ENCODE peak calls at places on chromosomes 5 and 9, in five cellular contexts. One of them, this sample, is unnamed.

GRCh38 chr5:40797273-40798011 is 732 bp downstream of the PRKAA1 start:
- DNase-seq in uterus: peak; percentile 73
- DNase-seq in vagina: no peak
- DNase-seq in heart left ventricle: peak; percentile 82
- DNase-seq in HepG2: no peak
- DNase-seq in this sample: peak; percentile 72

GRCh38 chr5:145341842-145342241 is 493.3 kb downstream of the PRELID2 start:
- DNase-seq in heart left ventricle: no peak
- DNase-seq in vagina: no peak
- DNase-seq in HepG2: no peak
- DNase-seq in uterus: no peak
- DNase-seq in this sample: no peak

GRCh38 chr5:93607367-93608258 is 24.6 kb downstream of the NR2F1 start:
- DNase-seq in uterus: no peak
- DNase-seq in heart left ventricle: no peak
- DNase-seq in vagina: peak; percentile 83
- DNase-seq in HepG2: peak; percentile 44
- DNase-seq in this sample: no peak

GRCh38 chr5:37776826-37777225 is 63.0 kb downstream of the GDNF start:
- DNase-seq in vagina: no peak
- DNase-seq in HepG2: no peak
- DNase-seq in uterus: no peak
- DNase-seq in heart left ventricle: no peak
- DNase-seq in this sample: no peak

GRCh38 chr9:134258332-134258731 is 67.9 kb upstream of the RXRA start:
- DNase-seq in HepG2: no peak
- DNase-seq in vagina: no peak
- DNase-seq in heart left ventricle: peak; percentile 35
- DNase-seq in uterus: no peak
- DNase-seq in this sample: no peak

GRCh38 chr5:37665889-37666288 is 174.0 kb downstream of the GDNF start:
- DNase-seq in heart left ventricle: peak; percentile 84
- DNase-seq in HepG2: no peak
- DNase-seq in vagina: no peak
- DNase-seq in uterus: peak; percentile 56
- DNase-seq in this sample: peak; percentile 49

GRCh38 chr9:96418920-96419690 is 935 bp upstream of the ZNF367 start:
- DNase-seq in heart left ventricle: peak; percentile 84
- DNase-seq in vagina: peak; percentile 92
- DNase-seq in uterus: peak; percentile 49
- DNase-seq in HepG2: peak; percentile 73
- DNase-seq in this sample: no peak

GRCh38 chr9:124496075-124496893 is 10.9 kb downstream of the NR5A1 start:
- DNase-seq in HepG2: no peak
- DNase-seq in vagina: no peak
- DNase-seq in heart left ventricle: no peak
- DNase-seq in uterus: no peak
- DNase-seq in this sample: no peak

GRCh38 chr5:168796840-168797548 is 217.8 kb upstream of the PANK3 start:
- DNase-seq in heart left ventricle: no peak
- DNase-seq in uterus: no peak
- DNase-seq in HepG2: no peak
- DNase-seq in vagina: no peak
- DNase-seq in this sample: no peak

GRCh38 chr9:89390578-89390977 is 72.3 kb downstream of the SECISBP2 start:
- DNase-seq in heart left ventricle: no peak
- DNase-seq in HepG2: no peak
- DNase-seq in vagina: no peak
- DNase-seq in uterus: no peak
- DNase-seq in this sample: no peak

GRCh38 chr5:179151521-179152118 is 91.4 kb downstream of the ZNF354C start:
- DNase-seq in heart left ventricle: no peak
- DNase-seq in HepG2: no peak
- DNase-seq in uterus: no peak
- DNase-seq in vagina: no peak
- DNase-seq in this sample: no peak

GRCh38 chr5:171388816-171389168 is 1.1 kb downstream of the NPM1 start:
- DNase-seq in vagina: no peak
- DNase-seq in heart left ventricle: no peak
- DNase-seq in HepG2: no peak
- DNase-seq in uterus: no peak
- DNase-seq in this sample: no peak

GRCh38 chr5:96870094-96871021 is 5.9 kb upstream of the ERAP2 start:
- DNase-seq in HepG2: no peak
- DNase-seq in heart left ventricle: no peak
- DNase-seq in uterus: no peak
- DNase-seq in vagina: no peak
- DNase-seq in this sample: no peak

GRCh38 chr5:87229780-87230179 is 37.9 kb upstream of the RASA1 start:
- DNase-seq in HepG2: no peak
- DNase-seq in uterus: no peak
- DNase-seq in heart left ventricle: no peak
- DNase-seq in vagina: no peak
- DNase-seq in this sample: no peak

GRCh38 chr9:137305060-137305787 is 3.2 kb upstream of the NRARP start:
- DNase-seq in vagina: no peak
- DNase-seq in HepG2: no peak
- DNase-seq in heart left ventricle: peak; percentile 74
- DNase-seq in uterus: peak; percentile 58
- DNase-seq in this sample: peak; percentile 56
- TF ChIP-seq POLR2A in vagina: no peak
- TF ChIP-seq POLR2A in HepG2: no peak
- TF ChIP-seq POLR2A in heart left ventricle: peak; percentile 25
- TF ChIP-seq POLR2A in uterus: no peak
- TF ChIP-seq POLR2A in this sample: no peak

DNA sequence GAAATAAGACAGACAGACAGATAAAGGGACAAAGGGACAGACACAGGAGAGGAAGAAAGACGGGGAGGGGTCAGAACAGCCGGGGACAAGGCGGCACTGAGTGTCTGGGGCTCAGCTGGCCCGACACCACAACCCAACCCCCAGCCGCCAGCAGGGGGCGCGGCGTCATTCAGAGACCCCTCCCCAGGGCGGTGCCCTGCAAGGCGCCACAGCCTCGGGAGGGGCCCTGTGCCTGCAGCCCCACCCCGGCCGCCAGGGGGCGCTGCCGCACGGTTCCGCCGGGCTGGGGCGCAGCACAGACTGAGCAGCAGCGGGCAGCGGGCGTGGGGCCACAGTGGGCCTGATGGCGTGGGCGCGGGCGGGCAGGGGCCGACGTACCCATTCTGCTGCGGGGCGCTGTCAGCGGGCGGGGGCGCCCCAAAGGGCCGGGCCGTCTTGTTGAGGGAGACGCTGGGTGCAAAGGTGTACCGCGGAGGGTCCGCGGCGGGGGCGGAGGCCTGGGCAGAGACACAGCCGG is 5.9 kb downstream of the PDLIM7 start:
- DNase-seq in uterus: peak; percentile 52
- DNase-seq in heart left ventricle: no peak
- DNase-seq in HepG2: peak; percentile 65
- DNase-seq in vagina: no peak
- DNase-seq in this sample: peak; percentile 60
- TF ChIP-seq CTCF in uterus: peak; percentile 49
- TF ChIP-seq CTCF in heart left ventricle: peak; percentile 71
- TF ChIP-seq CTCF in HepG2: peak; percentile 83
- TF ChIP-seq CTCF in vagina: no peak
- TF ChIP-seq CTCF in this sample: peak; percentile 44

GRCh38 chr9:87850405-87850804 is 32.3 kb upstream of the SPATA31E1 start:
- DNase-seq in heart left ventricle: no peak
- DNase-seq in vagina: peak; percentile 56
- DNase-seq in HepG2: no peak
- DNase-seq in uterus: no peak
- DNase-seq in this sample: no peak
- H3K27ac ChIP-seq in heart left ventricle: no peak overlapping the region
- H3K27ac ChIP-seq in vagina: no peak overlapping the region
- H3K27ac ChIP-seq in HepG2: no peak overlapping the region
- H3K27ac ChIP-seq in uterus: no peak overlapping the region
- H3K27ac ChIP-seq in this sample: no peak overlapping the region

GRCh38 chr5:74227081-74227480 is 413.4 kb downstream of the ENC1 start:
- DNase-seq in uterus: no peak
- DNase-seq in HepG2: no peak
- DNase-seq in heart left ventricle: no peak
- DNase-seq in vagina: no peak
- DNase-seq in this sample: no peak

GRCh38 chr5:74233571-74233970 is 407.0 kb downstream of the ENC1 start:
- DNase-seq in heart left ventricle: no peak
- DNase-seq in HepG2: no peak
- DNase-seq in uterus: no peak
- DNase-seq in vagina: no peak
- DNase-seq in this sample: no peak

GRCh38 chr5:74233091-74233490 is 407.4 kb downstream of the ENC1 start:
- DNase-seq in uterus: no peak
- DNase-seq in vagina: no peak
- DNase-seq in HepG2: no peak
- DNase-seq in heart left ventricle: no peak
- DNase-seq in this sample: no peak

GRCh38 chr5:74231697-74232096 is 408.8 kb downstream of the ENC1 start:
- DNase-seq in heart left ventricle: no peak
- DNase-seq in HepG2: no peak
- DNase-seq in uterus: no peak
- DNase-seq in vagina: no peak
- DNase-seq in this sample: no peak

DNA sequence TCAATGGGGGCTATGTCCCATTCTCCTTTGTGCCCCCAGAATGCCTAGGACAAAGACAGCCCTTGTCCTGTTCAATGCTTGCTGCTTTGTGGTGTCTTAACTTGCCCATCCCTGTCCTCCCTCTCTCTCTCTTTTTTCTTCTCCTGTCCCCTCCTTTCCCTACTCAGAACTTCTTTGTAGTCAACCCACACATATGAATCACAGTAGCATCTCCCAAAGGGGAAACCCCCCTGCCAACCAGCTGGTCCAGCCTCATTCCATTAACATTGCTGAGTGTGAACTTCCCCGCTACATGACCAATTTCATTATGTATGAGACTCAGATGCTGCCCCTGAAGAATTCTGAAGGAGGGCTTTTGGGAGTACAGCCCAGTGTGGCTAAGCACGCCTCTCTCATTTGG is 408.2 kb downstream of the ENC1 start:
- DNase-seq in heart left ventricle: no peak
- DNase-seq in HepG2: no peak
- DNase-seq in vagina: no peak
- DNase-seq in uterus: no peak
- DNase-seq in this sample: no peak
- TF ChIP-seq POLR2A in heart left ventricle: no peak
- TF ChIP-seq POLR2A in HepG2: no peak
- TF ChIP-seq POLR2A in vagina: no peak
- TF ChIP-seq POLR2A in uterus: no peak
- TF ChIP-seq POLR2A in this sample: no peak

GRCh38 chr9:28946648-28947047 is 1373.4 kb upstream of the C9orf72 start:
- DNase-seq in HepG2: no peak
- DNase-seq in heart left ventricle: no peak
- DNase-seq in vagina: no peak
- DNase-seq in uterus: no peak
- DNase-seq in this sample: no peak

GRCh38 chr9:28956111-28956880 is 1383.0 kb upstream of the C9orf72 start:
- DNase-seq in HepG2: no peak
- DNase-seq in vagina: no peak
- DNase-seq in uterus: no peak
- DNase-seq in heart left ventricle: no peak
- DNase-seq in this sample: no peak

GRCh38 chr9:28951945-28952344 is 1378.7 kb upstream of the C9orf72 start:
- DNase-seq in heart left ventricle: no peak
- DNase-seq in HepG2: peak; percentile 4
- DNase-seq in vagina: no peak
- DNase-seq in uterus: no peak
- DNase-seq in this sample: no peak
- TF ChIP-seq CTCF in heart left ventricle: no peak
- TF ChIP-seq CTCF in HepG2: peak; percentile 9
- TF ChIP-seq CTCF in vagina: no peak
- TF ChIP-seq CTCF in uterus: no peak
- TF ChIP-seq CTCF in this sample: no peak

GRCh38 chr5:151496041-151496484 is 48.7 kb downstream of the SLC36A1 start:
- DNase-seq in vagina: no peak
- DNase-seq in uterus: no peak
- DNase-seq in HepG2: no peak
- DNase-seq in heart left ventricle: no peak
- DNase-seq in this sample: no peak
- H3K27ac ChIP-seq in vagina: no peak overlapping the region
- H3K27ac ChIP-seq in uterus: no peak overlapping the region
- H3K27ac ChIP-seq in HepG2: no peak overlapping the region
- H3K27ac ChIP-seq in heart left ventricle: no peak overlapping the region
- H3K27ac ChIP-seq in this sample: no peak overlapping the region

GRCh38 chr9:132919609-132920268 is 24.7 kb downstream of the TSC1 start:
- DNase-seq in HepG2: no peak
- DNase-seq in vagina: no peak
- DNase-seq in heart left ventricle: no peak
- DNase-seq in uterus: no peak
- DNase-seq in this sample: no peak

GRCh38 chr9:132927704-132928103 is 16.7 kb downstream of the TSC1 start:
- DNase-seq in uterus: no peak
- DNase-seq in HepG2: no peak
- DNase-seq in vagina: no peak
- DNase-seq in heart left ventricle: no peak
- DNase-seq in this sample: no peak

DNA sequence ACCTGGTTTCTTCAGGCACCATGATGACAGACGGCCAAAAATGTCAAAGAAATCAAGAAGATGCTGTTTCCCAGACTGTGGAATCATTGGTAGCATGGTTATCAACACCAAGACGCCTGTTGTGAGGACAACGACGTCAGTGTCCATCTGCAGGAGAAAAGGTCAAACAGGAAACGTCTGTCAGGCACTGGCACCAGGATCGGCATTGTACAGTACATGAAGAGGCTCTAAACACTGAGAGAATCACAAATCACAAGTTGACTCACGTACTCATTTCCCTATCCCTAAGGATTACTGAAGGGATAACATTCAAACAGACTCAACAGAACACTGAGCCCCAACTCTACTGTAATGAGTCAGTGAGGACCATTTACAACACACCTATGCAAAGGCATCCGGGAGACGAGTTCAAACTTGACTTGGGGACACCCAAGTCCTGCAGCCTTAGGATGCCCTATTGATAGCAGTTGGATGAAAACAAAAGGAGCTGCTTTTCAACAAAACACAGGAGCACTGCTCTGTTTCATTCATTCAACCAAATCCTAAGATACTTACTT is 21.0 kb downstream of the TSC1 start:
- DNase-seq in uterus: no peak
- DNase-seq in HepG2: no peak
- DNase-seq in vagina: no peak
- DNase-seq in heart left ventricle: no peak
- DNase-seq in this sample: no peak
- TF ChIP-seq POLR2A in uterus: no peak
- TF ChIP-seq POLR2A in HepG2: no peak
- TF ChIP-seq POLR2A in vagina: no peak
- TF ChIP-seq POLR2A in heart left ventricle: no peak
- TF ChIP-seq POLR2A in this sample: no peak

GRCh38 chr5:71924325-71924724 is 182.9 kb upstream of the MAP1B start:
- DNase-seq in vagina: no peak
- DNase-seq in HepG2: no peak
- DNase-seq in heart left ventricle: no peak
- DNase-seq in uterus: no peak
- DNase-seq in this sample: no peak

GRCh38 chr5:71923755-71924154 is 183.5 kb upstream of the MAP1B start:
- DNase-seq in uterus: no peak
- DNase-seq in HepG2: no peak
- DNase-seq in vagina: no peak
- DNase-seq in heart left ventricle: no peak
- DNase-seq in this sample: no peak

GRCh38 chr5:71925608-71926091 is 181.6 kb upstream of the MAP1B start:
- DNase-seq in vagina: no peak
- DNase-seq in HepG2: no peak
- DNase-seq in uterus: no peak
- DNase-seq in heart left ventricle: peak; percentile 61
- DNase-seq in this sample: no peak

GRCh38 chr5:71924980-71925379 is 182.3 kb upstream of the MAP1B start:
- DNase-seq in uterus: no peak
- DNase-seq in vagina: no peak
- DNase-seq in heart left ventricle: no peak
- DNase-seq in HepG2: no peak
- DNase-seq in this sample: no peak

GRCh38 chr5:71922584-71923106 is 184.6 kb upstream of the MAP1B start:
- DNase-seq in vagina: no peak
- DNase-seq in heart left ventricle: no peak
- DNase-seq in HepG2: peak; percentile 3
- DNase-seq in uterus: no peak
- DNase-seq in this sample: no peak
- TF ChIP-seq CTCF in vagina: no peak
- TF ChIP-seq CTCF in heart left ventricle: no peak
- TF ChIP-seq CTCF in HepG2: no peak
- TF ChIP-seq CTCF in uterus: no peak
- TF ChIP-seq CTCF in this sample: no peak